ENCODE peak calls at places on chromosomes 13 and 19, in eight cellular contexts. D is RPMI8226; G is T-helper 2 cell; I is ELR; M is erythroblast; L is hepatic stellate cell; H is M059J; Y is activated CD8-positive, alpha-beta memory T cell treated with anti-CD3 and anti-CD28 coated beads for 4 hours. S is an unnamed sample.

GRCh38 chr13:69204620-69205019 is 903.0 kb upstream of the ATXN8OS start:
- DNase-seq in Y (no peak), G (no peak), I (no peak), L (no peak), M (no peak), H (no peak), D (no peak), S (no peak)

GRCh38 chr13:24503376-24503690 is 9.2 kb downstream of the PARP4 start:
- DNase-seq in M (no peak), L (no peak), D (no peak), H (no peak), I (no peak), Y (no peak), G (no peak), S (no peak)

GRCh38 chr19:41123716-41124244 is 9.5 kb downstream of the CYP2F1 start:
- DNase-seq in H (no peak), I (no peak), L (no peak), D (no peak), Y (no peak), M (no peak), G (no peak), S (no peak)

GRCh38 chr19:49327878-49328544 is 3.0 kb upstream of the SLC6A16 start:
- DNase-seq in M (peak), L (peak), Y (no peak), G (peak), I (peak), D (peak), H (peak), S (peak)

GRCh38 chr19:35027851-35028599 is 2.2 kb upstream of the SCN1B start:
- DNase-seq in M (no peak), D (no peak), I (peak), Y (no peak), H (peak), L (no peak), G (no peak), S (no peak)

GRCh38 chr19:48617146-48617937 is 1.6 kb downstream of the RPL18 start:
- DNase-seq in Y (no peak), L (no peak), I (peak), G (no peak), H (no peak), D (no peak), M (no peak), S (no peak)

GRCh38 chr19:17943284-17944221 is 10.7 kb downstream of the CCDC124 start:
- DNase-seq in I (no peak), L (no peak), D (no peak), H (no peak), M (no peak), G (no peak), Y (no peak), S (no peak)

GRCh38 chr13:30796132-30796832 is 60.9 kb downstream of the ALOX5AP start:
- DNase-seq in L (peak), I (peak), Y (no peak), D (no peak), G (no peak), H (peak), M (no peak), S (peak)

GRCh38 chr19:1631557-1632100 is 20.8 kb downstream of the TCF3 start:
- DNase-seq in Y (no peak), M (no peak), L (no peak), D (no peak), G (no peak), H (no peak), I (no peak), S (no peak)

GRCh38 chr19:23999821-24000610 is 85.3 kb downstream of the ZNF726 start:
- DNase-seq in M (no peak), H (peak), I (no peak), G (no peak), L (no peak), D (peak), Y (no peak), S (no peak)

GRCh38 chr19:2722541-2723344 is 1.6 kb upstream of the DIRAS1 start:
- DNase-seq in D (no peak), H (peak), Y (no peak), M (no peak), I (peak), L (peak), G (no peak), S (no peak)

GRCh38 chr19:42246869-42247630 is 4.6 kb upstream of the GSK3A start:
- DNase-seq in M (no peak), G (no peak), L (no peak), D (no peak), Y (no peak), I (no peak), H (no peak), S (no peak)

GRCh38 chr19:8612807-8613171 is 2.3 kb upstream of the ADAMTS10 start:
- DNase-seq in I (no peak), G (no peak), Y (no peak), L (no peak), M (no peak), H (no peak), D (no peak), S (no peak)

GRCh38 chr13:28755546-28755870 is 36.7 kb upstream of the SLC46A3 start:
- DNase-seq in G (no peak), D (no peak), L (no peak), I (no peak), M (no peak), H (no peak), Y (no peak), S (no peak)

GRCh38 chr19:47239152-47239551 is 8.2 kb upstream of the BBC3 start:
- DNase-seq in D (no peak), G (no peak), L (no peak), Y (no peak), H (peak), M (no peak), I (peak), S (no peak)

GRCh38 chr13:113364371-113364932 is 522 bp upstream of the GRTP1 start:
- DNase-seq in Y (no peak), D (no peak), I (no peak), H (no peak), M (no peak), G (no peak), L (no peak), S (no peak)

GRCh38 chr13:60707878-60708277 is 310.9 kb downstream of the TDRD3 start:
- DNase-seq in I (no peak), D (no peak), G (no peak), Y (no peak), M (no peak), L (no peak), H (no peak), S (no peak)

GRCh38 chr19:32866564-32867265 is 2.9 kb downstream of the SLC7A9 start:
- DNase-seq in H (no peak), Y (no peak), I (no peak), M (no peak), G (no peak), L (no peak), D (no peak), S (no peak)

GRCh38 chr13:98512774-98513327 is 64.1 kb downstream of the STK24 start:
- DNase-seq in L (no peak), I (no peak), D (no peak), G (no peak), H (no peak), M (peak), Y (no peak), S (no peak)

GRCh38 chr19:49213791-49214190 is 56.2 kb downstream of the TRPM4 start:
- DNase-seq in G (no peak), M (peak), Y (no peak), I (no peak), L (no peak), D (no peak), H (no peak), S (no peak)

GRCh38 chr19:13843104-13843921 is 33.6 kb upstream of the NANOS3 start:
- DNase-seq in Y (no peak), G (no peak), I (peak), H (peak), L (no peak), M (no peak), D (no peak), S (no peak)

GRCh38 chr19:17576758-17577532 is 21.5 kb downstream of the COLGALT1 start:
- DNase-seq in L (no peak), M (peak), D (no peak), I (peak), Y (no peak), G (no peak), H (peak), S (peak)

GRCh38 chr13:40682449-40683240 is 16.2 kb upstream of the FOXO1 start:
- DNase-seq in D (no peak), G (no peak), Y (no peak), M (peak), L (no peak), H (no peak), I (peak), S (peak)

GRCh38 chr13:43388282-43389034 is 365.1 kb downstream of the DNAJC15 start:
- DNase-seq in M (no peak), Y (no peak), D (no peak), I (no peak), L (no peak), G (no peak), H (no peak), S (no peak)

GRCh38 chr19:47098608-47099007 is 15.0 kb downstream of the ZC3H4 start:
- DNase-seq in L (no peak), G (no peak), D (no peak), Y (no peak), H (no peak), M (no peak), I (no peak), S (no peak)

GRCh38 chr13:64272681-64273080 is 2857.0 kb upstream of the PCDH20 start:
- DNase-seq in L (no peak), Y (no peak), I (no peak), G (no peak), H (peak), D (no peak), M (no peak), S (no peak)

GRCh38 chr19:38658462-38659306 is 11.2 kb downstream of the ACTN4 start:
- DNase-seq in Y (no peak), M (no peak), H (peak), L (peak), G (no peak), D (no peak), I (peak), S (no peak)

GRCh38 chr13:112958127-112958989 is 10.7 kb upstream of the MCF2L start:
- DNase-seq in G (no peak), I (no peak), D (no peak), H (peak), M (no peak), Y (no peak), L (no peak), S (no peak)

GRCh38 chr19:22052644-22053013 is 345 bp downstream of the ZNF257 start:
- DNase-seq in G (peak), L (no peak), I (peak), H (no peak), M (no peak), Y (no peak), D (peak), S (no peak)

GRCh38 chr19:18886972-18887371 is 9.0 kb downstream of the CERS1 start:
- DNase-seq in Y (no peak), M (no peak), D (no peak), G (no peak), H (no peak), I (no peak), L (no peak), S (no peak)

GRCh38 chr19:6925801-6926751 is 38.7 kb downstream of the ADGRE1 start:
- DNase-seq in D (peak), L (no peak), Y (no peak), H (peak), M (no peak), G (peak), I (peak), S (no peak)

GRCh38 chr13:95704510-95704909 is 27.6 kb downstream of the DNAJC3 start:
- DNase-seq in I (peak), H (peak), Y (no peak), G (no peak), L (no peak), M (peak), D (no peak), S (no peak)

S was measured in NAMALWA.